ENCODE peak calls at places on chromosomes 16 and 17, in five cellular contexts. One of them, this sample, is unnamed.

GRCh38 chr17:2709173-2709661 is 2.3 kb downstream of the CLUH start:
- DNase-seq in endodermal cell: peak
- DNase-seq in right lobe of liver: peak
- DNase-seq in IMR-90: no peak
- DNase-seq in AG04450: no peak
- DNase-seq in this sample: no peak

GRCh38 chr17:37770631-37771518 is 26.0 kb upstream of the HNF1B start:
- DNase-seq in endodermal cell: peak
- DNase-seq in right lobe of liver: peak
- DNase-seq in IMR-90: peak
- DNase-seq in AG04450: no peak
- DNase-seq in this sample: no peak

GRCh38 chr16:79110242-79110641 is 490.3 kb downstream of the MAF start:
- DNase-seq in endodermal cell: peak
- DNase-seq in right lobe of liver: no peak
- DNase-seq in IMR-90: no peak
- DNase-seq in AG04450: no peak
- DNase-seq in this sample: no peak

GRCh38 chr16:12119562-12119961 is 143.0 kb downstream of the SNX29 start:
- DNase-seq in endodermal cell: no peak
- DNase-seq in right lobe of liver: no peak
- DNase-seq in IMR-90: peak
- DNase-seq in AG04450: no peak
- DNase-seq in this sample: no peak

GRCh38 chr17:50354776-50355175 is 8.8 kb downstream of the XYLT2 start:
- DNase-seq in endodermal cell: peak
- DNase-seq in right lobe of liver: no peak
- DNase-seq in IMR-90: no peak
- DNase-seq in AG04450: no peak
- DNase-seq in this sample: no peak

GRCh38 chr17:67245694-67246397 is 850 bp upstream of the HELZ start:
- DNase-seq in endodermal cell: peak
- DNase-seq in right lobe of liver: peak
- DNase-seq in IMR-90: no peak
- DNase-seq in AG04450: no peak
- DNase-seq in this sample: no peak

GRCh38 chr16:10827691-10828341 is 9.2 kb upstream of the TVP23A start:
- DNase-seq in endodermal cell: no peak
- DNase-seq in right lobe of liver: peak
- DNase-seq in IMR-90: peak
- DNase-seq in AG04450: peak
- DNase-seq in this sample: no peak

GRCh38 chr17:64499805-64500486 is 3.1 kb upstream of the POLG2 start:
- DNase-seq in endodermal cell: no peak
- DNase-seq in right lobe of liver: no peak
- DNase-seq in IMR-90: peak
- DNase-seq in AG04450: no peak
- DNase-seq in this sample: no peak

GRCh38 chr17:4846635-4847390 is 13.7 kb downstream of the MINK1 start:
- DNase-seq in endodermal cell: no peak
- DNase-seq in right lobe of liver: no peak
- DNase-seq in IMR-90: no peak
- DNase-seq in AG04450: no peak
- DNase-seq in this sample: no peak

GRCh38 chr16:80852261-80852872 is 48.0 kb upstream of the CDYL2 start:
- DNase-seq in endodermal cell: peak
- DNase-seq in right lobe of liver: no peak
- DNase-seq in IMR-90: peak
- DNase-seq in AG04450: no peak
- DNase-seq in this sample: no peak

GRCh38 chr16:87931504-87931903 is 4.8 kb downstream of the CA5A start:
- DNase-seq in endodermal cell: no peak
- DNase-seq in right lobe of liver: no peak
- DNase-seq in IMR-90: no peak
- DNase-seq in AG04450: no peak
- DNase-seq in this sample: no peak

GRCh38 chr17:8386841-8387240 is 3.8 kb upstream of the RPL26 start:
- DNase-seq in endodermal cell: peak
- DNase-seq in right lobe of liver: no peak
- DNase-seq in IMR-90: no peak
- DNase-seq in AG04450: no peak
- DNase-seq in this sample: no peak

GRCh38 chr17:81345211-81346089 is 49.8 kb upstream of the BAHCC1 start:
- DNase-seq in endodermal cell: peak
- DNase-seq in right lobe of liver: peak
- DNase-seq in IMR-90: peak
- DNase-seq in AG04450: no peak
- DNase-seq in this sample: no peak

GRCh38 chr17:2688351-2689342 is 22.9 kb downstream of the CLUH start:
- DNase-seq in endodermal cell: peak
- DNase-seq in right lobe of liver: no peak
- DNase-seq in IMR-90: no peak
- DNase-seq in AG04450: no peak
- DNase-seq in this sample: peak

GRCh38 chr16:64238576-64238975 is 883.3 kb downstream of the CDH11 start:
- DNase-seq in endodermal cell: no peak
- DNase-seq in right lobe of liver: no peak
- DNase-seq in IMR-90: peak
- DNase-seq in AG04450: no peak
- DNase-seq in this sample: no peak

GRCh38 chr17:17050346-17051345 is 8.4 kb downstream of the MPRIP start:
- DNase-seq in endodermal cell: peak
- DNase-seq in right lobe of liver: no peak
- DNase-seq in IMR-90: no peak
- DNase-seq in AG04450: no peak
- DNase-seq in this sample: no peak

GRCh38 chr17:77212833-77213777 is 72.3 kb downstream of the SEC14L1 start:
- DNase-seq in endodermal cell: no peak
- DNase-seq in right lobe of liver: no peak
- DNase-seq in IMR-90: no peak
- DNase-seq in AG04450: no peak
- DNase-seq in this sample: no peak

GRCh38 chr16:49464877-49465504 is 91.4 kb downstream of the C16orf78 start:
- DNase-seq in endodermal cell: peak
- DNase-seq in right lobe of liver: no peak
- DNase-seq in IMR-90: no peak
- DNase-seq in AG04450: no peak
- DNase-seq in this sample: no peak

GRCh38 chr17:68792042-68792685 is 163.0 kb downstream of the ABCA8 start:
- DNase-seq in endodermal cell: no peak
- DNase-seq in right lobe of liver: no peak
- DNase-seq in IMR-90: peak
- DNase-seq in AG04450: no peak
- DNase-seq in this sample: no peak

GRCh38 chr17:44260296-44260695 is 7.6 kb downstream of the SLC4A1 start:
- DNase-seq in endodermal cell: no peak
- DNase-seq in right lobe of liver: no peak
- DNase-seq in IMR-90: no peak
- DNase-seq in AG04450: no peak
- DNase-seq in this sample: peak

GRCh38 chr16:50372611-50373344 is 4.0 kb upstream of the BRD7 start:
- DNase-seq in endodermal cell: no peak
- DNase-seq in right lobe of liver: no peak
- DNase-seq in IMR-90: peak
- DNase-seq in AG04450: no peak
- DNase-seq in this sample: no peak

GRCh38 chr17:76472258-76472645 is 4.8 kb downstream of the AANAT start:
- DNase-seq in endodermal cell: no peak
- DNase-seq in right lobe of liver: no peak
- DNase-seq in IMR-90: no peak
- DNase-seq in AG04450: no peak
- DNase-seq in this sample: no peak

GRCh38 chr16:21150375-21151001 is at the start of gene DNAH3:
- DNase-seq in endodermal cell: no peak
- DNase-seq in right lobe of liver: no peak
- DNase-seq in IMR-90: no peak
- DNase-seq in AG04450: no peak
- DNase-seq in this sample: no peak

GRCh38 chr16:17070882-17071592 is 399.7 kb downstream of the XYLT1 start:
- DNase-seq in endodermal cell: peak
- DNase-seq in right lobe of liver: no peak
- DNase-seq in IMR-90: no peak
- DNase-seq in AG04450: no peak
- DNase-seq in this sample: no peak

GRCh38 chr16:88505405-88506082 is 52.5 kb downstream of the ZFPM1 start:
- DNase-seq in endodermal cell: peak
- DNase-seq in right lobe of liver: peak
- DNase-seq in IMR-90: no peak
- DNase-seq in AG04450: no peak
- DNase-seq in this sample: no peak

GRCh38 chr16:3579776-3580175 is 2.6 kb upstream of the NLRC3 start:
- DNase-seq in endodermal cell: no peak
- DNase-seq in right lobe of liver: no peak
- DNase-seq in IMR-90: no peak
- DNase-seq in AG04450: no peak
- DNase-seq in this sample: no peak

GRCh38 chr16:67909056-67909742 is 16.1 kb downstream of the PSKH1 start:
- DNase-seq in endodermal cell: no peak
- DNase-seq in right lobe of liver: no peak
- DNase-seq in IMR-90: no peak
- DNase-seq in AG04450: no peak
- DNase-seq in this sample: no peak

GRCh38 chr17:74742153-74742515 is 5.1 kb downstream of the RAB37 start:
- DNase-seq in endodermal cell: peak
- DNase-seq in right lobe of liver: peak
- DNase-seq in IMR-90: peak
- DNase-seq in AG04450: no peak
- DNase-seq in this sample: no peak

GRCh38 chr16:46908540-46909372 is 24.6 kb downstream of the GPT2 start:
- DNase-seq in endodermal cell: peak
- DNase-seq in right lobe of liver: no peak
- DNase-seq in IMR-90: peak
- DNase-seq in AG04450: peak
- DNase-seq in this sample: peak

GRCh38 chr17:9844153-9844552 is 18.4 kb downstream of the GLP2R start:
- DNase-seq in endodermal cell: peak
- DNase-seq in right lobe of liver: no peak
- DNase-seq in IMR-90: no peak
- DNase-seq in AG04450: no peak
- DNase-seq in this sample: no peak

GRCh38 chr17:9842057-9842758 is 16.5 kb downstream of the GLP2R start:
- DNase-seq in endodermal cell: peak
- DNase-seq in right lobe of liver: peak
- DNase-seq in IMR-90: peak
- DNase-seq in AG04450: no peak
- DNase-seq in this sample: no peak

GRCh38 chr17:9837551-9838471 is 12.1 kb downstream of the GLP2R start:
- DNase-seq in endodermal cell: peak
- DNase-seq in right lobe of liver: no peak
- DNase-seq in IMR-90: peak
- DNase-seq in AG04450: no peak
- DNase-seq in this sample: no peak

GRCh38 chr17:9843152-9844010 is 17.7 kb downstream of the GLP2R start:
- DNase-seq in endodermal cell: peak
- DNase-seq in right lobe of liver: no peak
- DNase-seq in IMR-90: peak
- DNase-seq in AG04450: no peak
- DNase-seq in this sample: no peak

DNA sequence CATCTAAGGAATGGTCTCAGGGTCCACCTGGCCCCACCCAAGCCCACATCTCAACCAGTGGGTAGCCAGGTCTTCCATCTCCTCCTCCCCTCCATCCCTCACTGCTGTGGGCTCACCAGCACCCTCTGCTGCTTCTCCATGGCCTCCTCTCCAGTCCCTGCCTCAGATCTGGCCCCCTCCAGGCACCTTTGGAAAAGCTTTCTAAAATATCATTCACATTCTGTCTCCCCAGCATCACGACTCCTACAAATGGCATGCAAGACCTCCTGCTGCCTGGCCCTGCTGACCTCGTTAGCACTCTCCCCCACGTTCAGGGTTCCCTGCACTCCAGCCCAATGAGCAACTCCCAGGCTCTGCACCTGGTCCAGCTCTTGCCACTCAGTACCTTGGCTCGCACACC is 13.7 kb downstream of the GLP2R start:
- DNase-seq in endodermal cell: peak
- DNase-seq in right lobe of liver: no peak
- DNase-seq in IMR-90: peak
- DNase-seq in AG04450: no peak
- DNase-seq in this sample: no peak
- TF ChIP-seq CTCF in endodermal cell: peak
- TF ChIP-seq CTCF in right lobe of liver: no peak
- TF ChIP-seq CTCF in IMR-90: peak
- TF ChIP-seq CTCF in AG04450: no peak
- TF ChIP-seq CTCF in this sample: no peak

GRCh38 chr16:85027349-85027967 is at the start of gene KIAA0513:
- DNase-seq in endodermal cell: peak
- DNase-seq in right lobe of liver: peak
- DNase-seq in IMR-90: peak
- DNase-seq in AG04450: peak
- DNase-seq in this sample: peak

GRCh38 chr16:85026696-85027095 is 899 bp upstream of the KIAA0513 start:
- DNase-seq in endodermal cell: no peak
- DNase-seq in right lobe of liver: no peak
- DNase-seq in IMR-90: no peak
- DNase-seq in AG04450: no peak
- DNase-seq in this sample: no peak

GRCh38 chr16:85028638-85029412 is 1.2 kb downstream of the KIAA0513 start:
- DNase-seq in endodermal cell: peak
- DNase-seq in right lobe of liver: peak
- DNase-seq in IMR-90: peak
- DNase-seq in AG04450: no peak
- DNase-seq in this sample: no peak

GRCh38 chr16:85029413-85029794 is 1.8 kb downstream of the KIAA0513 start:
- DNase-seq in endodermal cell: peak
- DNase-seq in right lobe of liver: no peak
- DNase-seq in IMR-90: peak
- DNase-seq in AG04450: no peak
- DNase-seq in this sample: no peak

GRCh38 chr16:85027968-85028637 is 508 bp downstream of the KIAA0513 start:
- DNase-seq in endodermal cell: no peak
- DNase-seq in right lobe of liver: peak
- DNase-seq in IMR-90: no peak
- DNase-seq in AG04450: no peak
- DNase-seq in this sample: no peak
- TF ChIP-seq CTCF in endodermal cell: peak
- TF ChIP-seq CTCF in right lobe of liver: no peak
- TF ChIP-seq CTCF in IMR-90: peak
- TF ChIP-seq CTCF in AG04450: peak
- TF ChIP-seq CTCF in this sample: no peak

GRCh38 chr16:14629612-14629918 is 495 bp downstream of the PARN start:
- DNase-seq in endodermal cell: no peak
- DNase-seq in right lobe of liver: no peak
- DNase-seq in IMR-90: no peak
- DNase-seq in AG04450: no peak
- DNase-seq in this sample: no peak
- TF ChIP-seq CTCF in endodermal cell: no peak
- TF ChIP-seq CTCF in right lobe of liver: no peak
- TF ChIP-seq CTCF in IMR-90: no peak
- TF ChIP-seq CTCF in AG04450: no peak
- TF ChIP-seq CTCF in this sample: no peak

DNA sequence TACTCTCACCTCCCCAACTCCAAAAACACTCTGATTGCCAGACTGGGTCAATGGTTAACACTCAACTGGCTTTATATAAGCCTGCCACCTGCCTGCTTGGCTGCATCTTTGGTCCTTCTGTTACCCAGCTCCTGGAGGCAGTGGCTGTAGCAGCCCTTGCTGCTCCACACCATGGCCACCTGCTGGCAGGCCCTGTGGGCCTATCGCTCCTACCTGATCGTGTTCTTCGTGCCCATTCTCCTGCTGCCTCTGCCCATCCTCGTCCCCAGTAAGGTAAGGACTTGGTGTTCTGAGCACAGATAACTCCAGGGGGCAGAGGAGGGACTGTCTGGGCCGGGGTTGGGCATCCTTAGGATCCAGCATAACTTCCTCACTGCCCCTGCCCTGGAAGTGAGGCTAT is at the start of gene SLC13A2:
- DNase-seq in endodermal cell: peak
- DNase-seq in right lobe of liver: no peak
- DNase-seq in IMR-90: no peak
- DNase-seq in AG04450: no peak
- DNase-seq in this sample: no peak
- TF ChIP-seq CTCF in endodermal cell: peak
- TF ChIP-seq CTCF in right lobe of liver: peak
- TF ChIP-seq CTCF in IMR-90: no peak
- TF ChIP-seq CTCF in AG04450: no peak
- TF ChIP-seq CTCF in this sample: peak